ENCODE peak calls at places on chromosomes 6 and 20, in eight cellular contexts. One of them, this sample, is unnamed.

GRCh38 chr6:157226026-157226639 is 97.2 kb downstream of the TMEM242 start:
- DNase-seq in colonic mucosa: no peak
- DNase-seq in MCF 10A: no peak
- DNase-seq in iris pigment epithelial cell: peak; percentile 49
- DNase-seq in dorsolateral prefrontal cortex: no peak
- DNase-seq in AG04450: no peak
- DNase-seq in RCC 7860: no peak
- DNase-seq in heart right ventricle: no peak
- DNase-seq in this sample: no peak

GRCh38 chr20:2293486-2293885 is 2.3 kb upstream of the TGM3 start:
- DNase-seq in colonic mucosa: no peak
- DNase-seq in MCF 10A: no peak
- DNase-seq in iris pigment epithelial cell: no peak
- DNase-seq in dorsolateral prefrontal cortex: no peak
- DNase-seq in AG04450: no peak
- DNase-seq in RCC 7860: no peak
- DNase-seq in heart right ventricle: no peak
- DNase-seq in this sample: no peak

GRCh38 chr6:167275001-167275400 is 16.1 kb upstream of the UNC93A start:
- DNase-seq in colonic mucosa: no peak
- DNase-seq in MCF 10A: no peak
- DNase-seq in iris pigment epithelial cell: no peak
- DNase-seq in dorsolateral prefrontal cortex: no peak
- DNase-seq in AG04450: no peak
- DNase-seq in RCC 7860: no peak
- DNase-seq in heart right ventricle: no peak
- DNase-seq in this sample: no peak

GRCh38 chr6:165863801-165864200 is 200.8 kb upstream of the PDE10A start:
- DNase-seq in colonic mucosa: no peak
- DNase-seq in MCF 10A: no peak
- DNase-seq in iris pigment epithelial cell: no peak
- DNase-seq in dorsolateral prefrontal cortex: no peak
- DNase-seq in AG04450: no peak
- DNase-seq in RCC 7860: no peak
- DNase-seq in heart right ventricle: no peak
- DNase-seq in this sample: no peak

GRCh38 chr6:125749112-125749863 is at the start of gene HEY2:
- DNase-seq in colonic mucosa: peak; percentile 90
- DNase-seq in MCF 10A: peak; percentile 88
- DNase-seq in iris pigment epithelial cell: peak; percentile 88
- DNase-seq in dorsolateral prefrontal cortex: peak; percentile 95
- DNase-seq in AG04450: peak; percentile 36
- DNase-seq in RCC 7860: peak; percentile 63
- DNase-seq in heart right ventricle: peak; percentile 96
- DNase-seq in this sample: peak; percentile 96

GRCh38 chr20:63132715-63133471 is 83.0 kb downstream of the YTHDF1 start:
- DNase-seq in colonic mucosa: no peak
- DNase-seq in MCF 10A: no peak
- DNase-seq in iris pigment epithelial cell: no peak
- DNase-seq in dorsolateral prefrontal cortex: no peak
- DNase-seq in AG04450: no peak
- DNase-seq in RCC 7860: no peak
- DNase-seq in heart right ventricle: peak; percentile 7
- DNase-seq in this sample: no peak

GRCh38 chr20:62977613-62978558 is 25.4 kb downstream of the SLC17A9 start:
- DNase-seq in colonic mucosa: peak; percentile 58
- DNase-seq in MCF 10A: peak; percentile 27
- DNase-seq in iris pigment epithelial cell: no peak
- DNase-seq in dorsolateral prefrontal cortex: no peak
- DNase-seq in AG04450: no peak
- DNase-seq in RCC 7860: no peak
- DNase-seq in heart right ventricle: no peak
- DNase-seq in this sample: no peak

GRCh38 chr6:152769159-152769558 is 18.6 kb downstream of the VIP start:
- DNase-seq in colonic mucosa: no peak
- DNase-seq in MCF 10A: no peak
- DNase-seq in iris pigment epithelial cell: no peak
- DNase-seq in dorsolateral prefrontal cortex: no peak
- DNase-seq in AG04450: no peak
- DNase-seq in RCC 7860: no peak
- DNase-seq in heart right ventricle: no peak
- DNase-seq in this sample: no peak

GRCh38 chr6:170137911-170138910 is 152.7 kb downstream of the DLL1 start:
- DNase-seq in colonic mucosa: no peak
- DNase-seq in MCF 10A: no peak
- DNase-seq in iris pigment epithelial cell: no peak
- DNase-seq in dorsolateral prefrontal cortex: no peak
- DNase-seq in AG04450: no peak
- DNase-seq in RCC 7860: no peak
- DNase-seq in heart right ventricle: no peak
- DNase-seq in this sample: no peak

GRCh38 chr6:149985506-149985937 is 21.8 kb downstream of the ULBP1 start:
- DNase-seq in colonic mucosa: no peak
- DNase-seq in MCF 10A: peak; percentile 57
- DNase-seq in iris pigment epithelial cell: no peak
- DNase-seq in dorsolateral prefrontal cortex: no peak
- DNase-seq in AG04450: no peak
- DNase-seq in RCC 7860: no peak
- DNase-seq in heart right ventricle: no peak
- DNase-seq in this sample: no peak